ENCODE peak calls at places on chromosomes 2 and 18, in nine cellular contexts. M is body of pancreas, G is tibial nerve, N is iPS DF 6.9, E is transverse colon, T is HL-60, Z is adrenal gland, J is AG04450, U is SJSA1. A is an unnamed sample.

GRCh38 chr2:46135936-46136335 is 161.3 kb upstream of the EPAS1 start:
- DNase-seq in M (no peak), G (no peak), N (no peak), E (no peak), T (no peak), Z (peak), J (no peak), U (no peak), A (no peak)

GRCh38 chr2:128154225-128154624 is 63.2 kb downstream of the UGGT1 start:
- DNase-seq in M (no peak), G (no peak), N (no peak), E (no peak), T (no peak), Z (no peak), J (no peak), U (no peak), A (no peak)

GRCh38 chr2:220148849-220149248 is 521.4 kb downstream of the SLC4A3 start:
- DNase-seq in M (no peak), G (no peak), N (no peak), E (no peak), T (no peak), Z (no peak), J (no peak), U (no peak), A (no peak)

GRCh38 chr2:47336259-47337238 is 66.4 kb upstream of the MSH2 start:
- DNase-seq in M (no peak), G (no peak), N (no peak), E (peak), T (peak), Z (peak), J (no peak), U (no peak), A (no peak)

GRCh38 chr2:192499476-192499875 is 304.7 kb upstream of the TMEFF2 start:
- DNase-seq in M (no peak), G (no peak), N (no peak), E (no peak), T (no peak), Z (no peak), J (no peak), U (no peak), A (no peak)

GRCh38 chr2:3348771-3349170 is 28.8 kb downstream of the EIPR1 start:
- DNase-seq in M (no peak), G (no peak), N (no peak), E (no peak), T (no peak), Z (no peak), J (no peak), U (no peak), A (no peak)

GRCh38 chr2:237760506-237761502 is 37.8 kb upstream of the RBM44 start:
- DNase-seq in M (no peak), G (no peak), N (no peak), E (no peak), T (no peak), Z (peak), J (no peak), U (peak), A (no peak)

GRCh38 chr2:136238552-136239346 is 120.8 kb upstream of the CXCR4 start:
- DNase-seq in M (no peak), G (no peak), N (no peak), E (no peak), T (peak), Z (no peak), J (no peak), U (no peak), A (no peak)

GRCh38 chr18:78514910-78515670 is 464.5 kb upstream of the SALL3 start:
- DNase-seq in M (no peak), G (no peak), N (no peak), E (no peak), T (no peak), Z (no peak), J (no peak), U (peak), A (no peak)

GRCh38 chr2:740446-741293 is 63.5 kb upstream of the TMEM18 start:
- DNase-seq in M (peak), G (peak), N (peak), E (peak), T (no peak), Z (peak), J (peak), U (peak), A (peak)

GRCh38 chr2:168201211-168201610 is 46.2 kb downstream of the STK39 start:
- DNase-seq in M (no peak), G (no peak), N (no peak), E (no peak), T (no peak), Z (no peak), J (no peak), U (no peak), A (no peak)

DNA sequence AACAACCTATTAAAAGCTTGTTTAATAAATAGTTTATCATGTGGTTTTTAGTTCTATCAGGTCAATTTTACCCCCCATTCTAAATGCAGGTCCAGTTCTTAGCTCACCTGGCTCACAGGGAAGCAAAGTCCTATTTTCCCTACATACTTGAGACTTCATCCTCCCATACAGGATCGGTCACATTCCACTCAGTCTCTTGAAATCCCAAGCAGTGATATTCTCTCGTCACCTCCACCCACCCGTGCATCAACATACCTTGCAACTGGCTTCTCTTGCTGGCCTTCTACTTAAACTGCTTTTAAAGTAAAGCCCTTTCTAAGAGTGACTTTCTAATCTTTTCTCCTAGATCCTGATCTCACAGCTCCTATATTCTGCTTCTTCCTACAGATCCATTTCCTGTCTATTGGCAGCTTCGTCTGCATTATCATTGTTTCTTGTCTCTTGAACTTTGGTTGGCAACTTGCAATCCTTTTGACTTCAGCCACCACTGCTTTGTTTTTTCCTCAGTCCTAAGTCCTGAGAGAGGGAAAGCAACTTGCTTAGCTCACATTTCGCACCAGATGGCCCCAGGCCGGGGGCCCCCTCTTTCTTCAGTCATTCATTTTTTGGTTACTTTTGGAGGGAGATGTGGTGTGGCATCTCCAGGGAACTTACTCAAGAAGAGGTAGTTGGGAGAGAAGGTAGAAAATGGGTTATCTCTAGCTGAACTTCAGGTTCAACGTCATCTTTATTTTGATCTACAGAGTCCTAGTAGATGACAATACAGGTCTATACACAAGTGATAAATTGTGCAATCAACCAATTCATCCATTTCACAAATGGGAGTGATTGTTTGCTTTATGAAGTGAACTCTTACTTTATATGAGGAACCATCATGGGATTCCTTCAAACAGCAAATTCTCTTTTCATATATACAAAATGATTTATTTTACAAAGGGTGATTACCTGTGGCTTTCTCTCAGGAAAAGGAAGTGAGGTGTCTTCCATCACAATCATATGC is 23.9 kb upstream of the NCOA1 start:
- DNase-seq in M (no peak), G (no peak), N (no peak), E (no peak), T (no peak), Z (no peak), J (no peak), U (no peak), A (no peak)
- H3K27ac ChIP-seq in M (no peak), G (no peak), N (no peak), E (no peak), T (no peak), Z (no peak), J (no peak), U (no peak), A (no peak)

GRCh38 chr2:20567159-20567925 is 83.6 kb downstream of the HS1BP3 start:
- DNase-seq in M (no peak), G (no peak), N (no peak), E (no peak), T (no peak), Z (no peak), J (no peak), U (no peak), A (no peak)

GRCh38 chr2:20570249-20570648 is 80.6 kb downstream of the HS1BP3 start:
- DNase-seq in M (no peak), G (no peak), N (no peak), E (no peak), T (no peak), Z (no peak), J (no peak), U (no peak), A (no peak)

GRCh38 chr2:20567926-20568179 is 83.0 kb downstream of the HS1BP3 start:
- DNase-seq in M (no peak), G (no peak), N (no peak), E (no peak), T (no peak), Z (no peak), J (no peak), U (no peak), A (no peak)

GRCh38 chr2:20569464-20570223 is 81.3 kb downstream of the HS1BP3 start:
- DNase-seq in M (no peak), G (no peak), N (no peak), E (no peak), T (no peak), Z (no peak), J (no peak), U (no peak), A (no peak)

DNA sequence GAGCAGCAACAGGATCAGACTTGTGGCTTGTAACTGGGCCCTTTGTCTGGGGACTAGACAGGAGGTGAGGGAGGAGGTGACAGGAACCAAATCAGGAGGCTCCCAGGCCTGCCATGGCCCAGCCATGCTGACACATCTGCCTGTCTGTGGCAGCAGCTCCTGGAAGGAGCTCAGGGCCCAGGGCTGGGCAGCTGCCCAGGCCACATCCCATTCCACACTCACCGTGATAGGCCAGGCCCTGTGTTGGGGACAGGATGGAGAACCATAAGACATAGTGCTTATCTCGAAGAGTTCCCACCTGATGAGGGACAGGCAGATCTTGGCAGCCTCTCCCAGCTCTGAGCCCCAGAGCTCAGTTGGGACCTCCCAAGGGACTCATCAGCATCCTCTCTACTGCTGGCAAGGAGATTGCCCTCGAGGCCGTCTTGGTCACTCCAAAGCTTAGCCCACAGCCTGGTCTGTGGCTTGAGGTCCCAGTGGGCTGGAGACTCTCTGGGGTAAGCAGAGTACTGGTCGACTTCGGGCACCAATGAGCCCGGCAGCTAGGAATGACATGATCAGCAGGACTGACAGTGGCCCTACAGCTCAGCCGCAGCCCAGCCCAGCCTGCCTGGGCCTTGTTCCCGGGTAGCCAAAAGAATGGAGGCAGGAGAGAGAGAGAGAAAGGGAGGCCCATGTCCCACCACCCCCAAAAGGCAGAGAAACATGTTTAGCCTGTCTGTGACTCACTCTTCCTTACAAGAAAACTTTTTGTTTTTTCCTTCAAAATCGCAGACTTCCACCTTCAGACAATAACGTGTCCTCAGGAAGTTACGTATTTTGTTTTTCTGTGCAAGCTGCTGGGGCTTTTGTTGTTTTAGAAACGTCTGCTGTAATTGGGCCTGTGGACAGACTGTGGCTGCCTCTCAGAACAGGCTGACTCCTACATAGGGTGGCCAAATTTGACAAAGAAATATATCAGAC is 82.1 kb downstream of the HS1BP3 start:
- DNase-seq in M (no peak), G (no peak), N (no peak), E (no peak), T (no peak), Z (no peak), J (no peak), U (no peak), A (no peak)
- H3K27ac ChIP-seq in M (peak), G (peak), N (no peak), E (peak), T (no peak), Z (no peak), J (no peak), U (peak), A (peak)

GRCh38 chr18:33821503-33821902 is 243.5 kb downstream of the ASXL3 start:
- DNase-seq in M (no peak), G (no peak), N (no peak), E (no peak), T (no peak), Z (no peak), J (no peak), U (no peak), A (no peak)

GRCh38 chr18:33812186-33812585 is 234.2 kb downstream of the ASXL3 start:
- DNase-seq in M (no peak), G (no peak), N (no peak), E (peak), T (no peak), Z (no peak), J (no peak), U (no peak), A (no peak)

GRCh38 chr18:33820517-33821368 is 242.7 kb downstream of the ASXL3 start:
- DNase-seq in M (peak), G (no peak), N (no peak), E (no peak), T (no peak), Z (no peak), J (no peak), U (no peak), A (no peak)

GRCh38 chr18:33818145-33818544 is 240.1 kb downstream of the ASXL3 start:
- DNase-seq in M (no peak), G (no peak), N (no peak), E (no peak), T (no peak), Z (no peak), J (no peak), U (no peak), A (no peak)

GRCh38 chr18:33817096-33817495 is 239.1 kb downstream of the ASXL3 start:
- DNase-seq in M (no peak), G (no peak), N (no peak), E (no peak), T (no peak), Z (no peak), J (no peak), U (no peak), A (no peak)
- H3K27ac ChIP-seq in M (no peak), G (no peak), N (no peak), E (no peak), T (no peak), Z (no peak), J (no peak), U (no peak), A (no peak)

DNA sequence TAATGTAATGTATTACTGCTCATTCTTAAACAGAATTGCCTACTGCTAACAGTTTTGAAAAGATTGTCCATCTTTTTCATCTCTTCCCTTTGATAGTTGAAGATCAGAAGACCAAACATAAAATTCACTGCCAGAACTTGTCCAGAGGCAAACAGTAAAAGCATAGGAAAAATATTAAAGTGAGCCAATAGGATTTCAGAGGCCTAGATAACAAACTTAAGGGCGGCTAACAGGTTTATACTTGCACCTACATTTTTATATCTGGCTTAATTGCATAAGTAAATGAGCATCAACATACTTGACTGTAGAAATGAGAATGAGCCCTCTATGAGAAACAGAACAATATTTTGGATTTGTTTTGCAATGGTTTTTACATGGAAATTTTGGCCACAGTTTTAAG is 30.3 kb downstream of the ZC3H15 start:
- DNase-seq in M (no peak), G (no peak), N (no peak), E (no peak), T (no peak), Z (no peak), J (no peak), U (no peak), A (no peak)
- H3K27ac ChIP-seq in M (no peak), G (no peak), N (no peak), E (no peak), T (no peak), Z (no peak), J (no peak), U (no peak), A (no peak)

DNA sequence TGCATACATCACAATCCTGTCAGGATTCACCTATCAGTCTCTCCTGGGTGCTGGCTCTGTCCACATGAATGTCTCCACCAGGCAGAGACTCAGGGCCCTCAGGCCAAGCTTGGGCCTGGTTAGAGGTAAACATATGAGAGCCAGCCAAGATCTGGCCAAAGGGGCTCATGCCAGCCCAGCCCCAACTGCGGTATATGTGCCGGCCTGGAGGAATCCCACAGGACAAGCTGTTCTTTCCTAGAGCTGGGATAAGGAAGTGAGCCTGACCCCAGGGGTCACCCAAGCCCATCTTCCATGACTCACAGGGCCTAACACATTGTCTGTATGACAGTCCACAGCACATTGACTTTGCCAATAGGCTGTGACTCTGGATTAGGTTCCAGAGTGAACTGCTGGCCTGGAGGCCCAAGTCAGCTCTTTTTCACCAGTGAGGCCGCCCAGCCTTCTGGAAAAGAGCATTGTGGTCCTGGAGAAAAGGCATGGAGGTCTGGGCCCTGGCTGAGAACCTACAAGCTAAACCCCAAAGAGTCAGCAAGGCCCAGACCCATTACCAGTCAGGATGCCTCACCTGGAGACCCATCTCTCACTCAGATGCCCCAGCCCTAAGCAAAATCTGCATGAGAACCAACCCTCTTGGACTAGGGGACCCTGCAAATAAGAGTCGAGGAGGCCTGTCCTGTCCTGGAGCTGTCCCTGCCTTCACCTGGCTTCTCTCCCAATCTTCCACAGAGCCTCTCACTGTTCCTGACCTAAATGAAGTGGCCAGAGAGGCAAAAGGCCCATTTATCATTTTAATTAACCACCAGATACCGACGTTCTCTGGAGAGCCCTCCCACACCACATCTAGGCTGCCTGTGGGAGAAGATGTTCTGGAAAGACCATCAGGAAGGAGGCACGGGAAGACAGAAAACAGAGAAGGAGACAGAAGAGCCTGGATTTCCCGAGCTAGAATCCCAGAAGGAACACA is 120.9 kb upstream of the PKDCC start:
- DNase-seq in M (no peak), G (no peak), N (no peak), E (peak), T (no peak), Z (peak), J (no peak), U (no peak), A (peak)
- H3K27ac ChIP-seq in M (peak), G (peak), N (no peak), E (peak), T (no peak), Z (peak), J (no peak), U (no peak), A (peak)

DNA sequence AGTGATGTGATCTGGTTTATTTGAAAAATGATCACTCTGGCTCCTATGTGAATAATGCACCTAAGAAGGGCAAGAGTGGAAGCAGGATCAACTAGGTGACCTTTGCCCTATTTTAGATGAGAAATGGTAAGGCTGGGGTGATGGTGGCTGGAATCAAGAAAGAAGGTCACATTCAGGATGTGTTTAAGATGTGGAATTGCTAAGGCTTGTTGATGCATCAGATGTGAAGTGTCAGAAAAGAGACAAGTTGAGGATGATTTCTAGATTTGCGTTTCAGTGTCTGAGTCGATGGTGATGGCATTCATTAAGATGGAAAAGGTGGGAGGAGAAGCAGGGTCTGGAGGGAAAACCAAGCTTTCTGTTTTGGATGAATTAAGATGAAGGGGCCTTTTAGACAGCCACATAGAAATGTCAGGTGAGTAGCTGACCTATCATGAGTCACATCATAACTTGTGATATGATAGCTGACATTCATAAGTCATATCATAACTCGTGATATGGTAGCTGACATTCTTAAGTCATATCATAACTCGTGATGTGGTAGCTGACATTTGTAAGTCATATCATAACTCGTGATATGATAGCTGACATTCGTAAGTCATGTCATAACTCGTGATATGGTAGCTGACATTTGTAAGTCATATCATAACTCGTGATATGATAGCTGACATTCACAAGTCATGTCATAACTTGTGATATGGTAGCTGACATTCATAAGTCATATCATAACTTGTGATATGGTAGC is 101.2 kb upstream of the SEC11C start:
- DNase-seq in M (no peak), G (no peak), N (no peak), E (no peak), T (no peak), Z (no peak), J (no peak), U (no peak), A (no peak)
- H3K27ac ChIP-seq in M (no peak), G (no peak), N (no peak), E (no peak), T (no peak), Z (no peak), J (no peak), U (no peak), A (no peak)

DNA sequence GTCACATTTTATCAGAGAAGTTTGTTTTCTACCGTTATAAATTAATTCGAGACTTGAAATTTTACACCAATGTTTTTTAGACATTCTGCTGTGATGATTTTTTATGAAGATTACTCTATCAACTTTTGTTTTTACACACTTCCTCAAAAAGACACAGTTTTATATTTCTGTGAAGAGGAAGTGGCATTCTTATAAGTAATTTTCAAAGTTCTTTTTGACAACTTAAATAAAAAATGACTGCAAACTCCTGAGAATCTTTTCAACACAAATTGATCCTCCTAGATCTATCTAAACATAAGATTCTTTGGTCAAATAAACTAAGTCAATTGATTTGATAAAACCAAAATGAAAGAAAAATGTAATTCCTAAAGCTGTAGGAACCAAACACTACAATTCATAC is 13.7 kb downstream of the ANKRD44 start:
- DNase-seq in M (no peak), G (no peak), N (no peak), E (no peak), T (no peak), Z (no peak), J (no peak), U (no peak), A (no peak)
- H3K27ac ChIP-seq in M (no peak), G (no peak), N (no peak), E (peak), T (peak), Z (no peak), J (no peak), U (no peak), A (no peak)

A was measured in gastrocnemius medialis.